ENCODE peak calls at places on chromosomes 5 and 9, in six cellular contexts. S is left ventricle myocardium inferior, W is left lung, H is IMR-90, L is AG04450, R is heart right ventricle. X is an unnamed sample.

GRCh38 chr5:37668524-37669047 is 171.3 kb downstream of the GDNF start:
- DNase-seq in H (peak; percentile 100), L (peak; percentile 97), S (no peak), R (peak; percentile 54), W (peak; percentile 72), X (peak; percentile 85)

GRCh38 chr5:65834306-65834705 is 92.1 kb upstream of the ERBIN start:
- DNase-seq in S (no peak), R (no peak), H (no peak), L (no peak), W (no peak), X (no peak)

GRCh38 chr5:13746026-13746425 is 198.5 kb downstream of the DNAH5 start:
- DNase-seq in L (no peak), R (no peak), H (peak; percentile 49), S (no peak), W (no peak), X (no peak)

GRCh38 chr9:119963258-119963797 is 594.1 kb upstream of the BRINP1 start:
- DNase-seq in L (no peak), R (no peak), W (peak; percentile 32), S (no peak), H (peak; percentile 78), X (peak; percentile 93)

GRCh38 chr9:36091028-36091953 is 45.2 kb upstream of the GLIPR2 start:
- DNase-seq in R (peak; percentile 39), S (no peak), W (peak; percentile 41), H (peak; percentile 96), L (peak; percentile 78), X (peak; percentile 37)

GRCh38 chr9:86470326-86470725 is 116.1 kb upstream of the TUT7 start:
- DNase-seq in S (no peak), W (no peak), H (peak; percentile 19), R (no peak), L (no peak), X (no peak)

GRCh38 chr5:102583663-102584062 is 84.9 kb upstream of the SLCO6A1 start:
- DNase-seq in L (no peak), H (peak; percentile 18), R (no peak), W (no peak), S (no peak), X (no peak)

GRCh38 chr9:131120620-131121228 is 4.7 kb upstream of the NUP214 start:
- DNase-seq in W (no peak), R (no peak), H (no peak), S (no peak), L (no peak), X (no peak)

GRCh38 chr5:40754381-40755092 is 1.2 kb downstream of the TTC33 start:
- DNase-seq in L (no peak), S (no peak), R (no peak), H (peak; percentile 66), W (no peak), X (peak; percentile 84)

GRCh38 chr9:96199006-96199405 is 103.0 kb downstream of the HSD17B3 start:
- DNase-seq in H (no peak), L (no peak), S (no peak), W (no peak), R (no peak), X (no peak)

GRCh38 chr5:169286572-169287325 is 14.2 kb downstream of the SLIT3 start:
- DNase-seq in L (no peak), W (no peak), R (peak; percentile 41), S (peak; percentile 38), H (no peak), X (no peak)

GRCh38 chr5:142881076-142881466 is 110.9 kb downstream of the ARHGAP26 start:
- DNase-seq in W (peak; percentile 48), R (no peak), L (peak; percentile 65), S (no peak), H (peak; percentile 91), X (no peak)

GRCh38 chr5:161691911-161692310 is 6.4 kb downstream of the GABRA6 start:
- DNase-seq in H (no peak), S (no peak), L (no peak), W (no peak), R (no peak), X (no peak)

GRCh38 chr5:78574731-78575161 is 73.8 kb downstream of the LHFPL2 start:
- DNase-seq in R (no peak), H (peak; percentile 68), W (no peak), L (no peak), S (no peak), X (no peak)

GRCh38 chr5:10323588-10324488 is 16.1 kb upstream of the CMBL start:
- DNase-seq in H (peak; percentile 29), W (no peak), R (no peak), S (no peak), L (no peak), X (no peak)

GRCh38 chr9:126688617-126689016 is 74.9 kb downstream of the LMX1B start:
- DNase-seq in W (no peak), R (no peak), L (no peak), H (no peak), S (no peak), X (no peak)
- H3K27me3 ChIP-seq in W (peaks cover 94% of the 10 kb centered on the region), R (peaks cover 40% of the 10 kb centered on the region), L (peaks cover 45% of the 10 kb centered on the region), H (peaks cover 64% of the 10 kb centered on the region), S (peaks cover 88% of the 10 kb centered on the region), X (peaks cover 18% of the 10 kb centered on the region)

GRCh38 chr5:31758803-31759425 is 120.0 kb downstream of the PDZD2 start:
- DNase-seq in L (no peak), H (no peak), S (no peak), R (no peak), W (no peak), X (no peak)

GRCh38 chr5:31757813-31758212 is 118.9 kb downstream of the PDZD2 start:
- DNase-seq in W (no peak), H (no peak), R (no peak), L (no peak), S (no peak), X (no peak)

GRCh38 chr5:31753700-31754461 is 115.0 kb downstream of the PDZD2 start:
- DNase-seq in L (no peak), W (no peak), R (no peak), H (no peak), S (no peak), X (no peak)

GRCh38 chr5:31751620-31752019 is 112.7 kb downstream of the PDZD2 start:
- DNase-seq in W (no peak), H (no peak), S (no peak), L (no peak), R (no peak), X (no peak)

DNA sequence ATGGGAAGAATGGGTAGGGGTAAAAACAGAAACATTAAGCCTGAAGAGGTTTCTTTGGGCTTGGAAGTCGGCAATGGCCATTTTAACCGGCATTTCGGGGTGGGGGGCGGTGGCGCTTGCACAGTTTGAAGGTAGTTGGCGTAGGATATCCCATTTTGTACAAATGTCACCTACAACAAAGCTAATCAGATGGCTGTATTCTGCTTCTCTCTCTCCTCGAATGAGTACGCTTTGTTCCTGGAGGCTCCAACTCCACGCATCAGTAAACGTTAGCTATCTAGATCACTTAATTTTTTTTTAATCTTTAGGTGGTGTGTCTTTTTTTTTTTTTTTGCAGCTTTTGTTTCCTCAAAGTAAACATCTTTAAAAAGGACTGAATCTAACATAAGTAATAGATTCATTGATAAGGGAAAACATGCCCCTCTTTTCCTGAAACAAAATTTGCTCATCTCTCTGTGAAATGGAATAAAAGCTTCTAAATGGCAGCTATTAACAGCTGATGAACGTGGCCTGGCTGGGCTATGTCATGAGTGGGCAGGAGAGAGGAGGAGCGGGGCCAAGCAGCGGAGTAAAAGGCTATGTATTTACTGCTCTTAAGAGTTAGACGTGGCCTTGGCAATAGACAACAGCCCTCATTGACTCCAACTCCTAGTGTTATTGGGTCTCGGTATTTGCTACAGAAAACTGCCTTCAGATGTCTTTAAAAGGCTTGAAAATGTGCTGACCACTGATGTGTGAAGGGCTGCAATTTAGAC is 116.5 kb downstream of the PDZD2 start:
- DNase-seq in H (no peak), L (no peak), S (no peak), W (no peak), R (no peak), X (no peak)
- H3K27me3 ChIP-seq in H (peaks cover 16% of the 10 kb centered on the region), L (peaks cover 5% of the 10 kb centered on the region), S (no peaks in the 10 kb centered on the region), W (no peaks in the 10 kb centered on the region), R (no peaks in the 10 kb centered on the region), X (peaks cover 18% of the 10 kb centered on the region)

GRCh38 chr5:90590-91547 is 1.1 kb upstream of the PLEKHG4B start:
- DNase-seq in R (no peak), W (no peak), L (no peak), S (no peak), H (no peak), X (peak; percentile 90)
- H3K27me3 ChIP-seq in R (peaks cover 56% of the 10 kb centered on the region), W (peaks cover 77% of the 10 kb centered on the region), L (peaks cover 64% of the 10 kb centered on the region), S (peaks cover 82% of the 10 kb centered on the region), H (peaks cover 69% of the 10 kb centered on the region), X (peaks cover 86% of the 10 kb centered on the region)

DNA sequence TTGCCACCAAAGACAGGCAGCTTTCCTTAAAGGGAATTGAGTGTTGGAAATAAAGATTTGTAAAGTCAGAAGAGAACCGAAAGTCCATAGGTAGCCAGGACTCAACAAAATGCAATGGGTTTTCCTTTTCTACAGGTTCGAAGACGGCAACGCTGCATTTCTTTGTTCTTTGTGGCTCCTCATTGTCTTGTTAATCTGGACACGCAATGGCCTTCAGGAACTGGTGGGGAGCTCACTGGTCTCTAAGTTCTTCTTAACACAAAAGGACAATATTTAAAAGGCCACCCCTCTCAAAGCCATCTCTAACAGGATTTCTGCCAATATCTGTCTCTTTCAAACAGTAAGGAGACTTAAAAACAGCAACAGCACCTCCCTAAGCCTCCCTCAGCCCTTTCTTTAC is 170.6 kb downstream of the RMI1 start:
- DNase-seq in W (no peak), S (no peak), L (no peak), H (no peak), R (no peak), X (no peak)
- H3K27me3 ChIP-seq in W (no peaks in the 10 kb centered on the region), S (no peaks in the 10 kb centered on the region), L (no peaks in the 10 kb centered on the region), H (no peaks in the 10 kb centered on the region), R (no peaks in the 10 kb centered on the region), X (no peaks in the 10 kb centered on the region)

DNA sequence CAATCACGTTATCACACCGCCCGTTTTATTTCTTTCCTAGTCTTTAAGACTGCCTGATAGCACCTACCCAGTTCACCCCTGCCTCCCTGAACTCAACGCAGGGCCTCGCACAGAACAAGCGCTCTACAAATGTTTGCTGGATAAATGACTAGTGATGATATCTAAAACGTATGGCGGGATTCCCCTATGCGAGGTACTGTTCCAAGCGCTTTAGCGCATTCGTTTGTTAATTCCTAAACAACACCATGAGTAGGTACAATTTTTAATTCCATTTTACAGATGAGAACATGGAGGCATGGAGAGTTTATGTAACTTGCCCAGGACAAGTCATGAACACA is 6.6 kb downstream of the POU4F3 start:
- DNase-seq in S (no peak), H (no peak), L (no peak), R (no peak), W (no peak), X (no peak)
- H3K27me3 ChIP-seq in S (peaks cover 99% of the 10 kb centered on the region), H (peaks cover 63% of the 10 kb centered on the region), L (peaks cover 66% of the 10 kb centered on the region), R (peaks cover 70% of the 10 kb centered on the region), W (peaks cover 99% of the 10 kb centered on the region), X (peaks cover 74% of the 10 kb centered on the region)